ENCODE peak calls at places on chromosome 22, in six cellular contexts. One of them, this sample, is unnamed. For H3K4me1, the result is how much of the 10 kb centered on the place peaks cover.

GRCh38 chr22:37299969-37300509 is 17.7 kb downstream of the CYTH4 start:
- DNase-seq in thoracic aorta: no peak
- DNase-seq in kidney: no peak
- DNase-seq in heart right ventricle: no peak
- DNase-seq in astrocyte: no peak
- DNase-seq in lung: no peak
- DNase-seq in this sample: no peak

GRCh38 chr22:36419177-36419911 is 31.6 kb upstream of the MYH9 start:
- DNase-seq in lung: peak
- DNase-seq in astrocyte: no peak
- DNase-seq in thoracic aorta: no peak
- DNase-seq in kidney: peak
- DNase-seq in heart right ventricle: peak
- DNase-seq in this sample: no peak

GRCh38 chr22:38074181-38075104 is 9.5 kb downstream of the SLC16A8 start:
- DNase-seq in astrocyte: no peak
- DNase-seq in kidney: peak
- DNase-seq in thoracic aorta: no peak
- DNase-seq in lung: no peak
- DNase-seq in heart right ventricle: no peak
- DNase-seq in this sample: no peak

GRCh38 chr22:46472722-46473016 is 64.8 kb downstream of the CELSR1 start:
- DNase-seq in heart right ventricle: no peak
- DNase-seq in lung: no peak
- DNase-seq in kidney: no peak
- DNase-seq in astrocyte: no peak
- DNase-seq in thoracic aorta: no peak
- DNase-seq in this sample: no peak

GRCh38 chr22:21952586-21953571 is at the start of gene PPM1F:
- DNase-seq in lung: peak
- DNase-seq in thoracic aorta: no peak
- DNase-seq in kidney: peak
- DNase-seq in heart right ventricle: peak
- DNase-seq in astrocyte: peak
- DNase-seq in this sample: peak

GRCh38 chr22:30609260-30610185 is 2.5 kb downstream of the TCN2 start:
- DNase-seq in lung: peak
- DNase-seq in heart right ventricle: peak
- DNase-seq in thoracic aorta: no peak
- DNase-seq in kidney: no peak
- DNase-seq in astrocyte: peak
- DNase-seq in this sample: peak

GRCh38 chr22:37507731-37508130 is 11.5 kb downstream of the CARD10 start:
- DNase-seq in heart right ventricle: no peak
- DNase-seq in thoracic aorta: no peak
- DNase-seq in lung: no peak
- DNase-seq in kidney: no peak
- DNase-seq in astrocyte: no peak
- DNase-seq in this sample: no peak

GRCh38 chr22:31286360-31287255 is 5.7 kb downstream of the PIK3IP1 start:
- DNase-seq in heart right ventricle: no peak
- DNase-seq in thoracic aorta: no peak
- DNase-seq in kidney: no peak
- DNase-seq in astrocyte: no peak
- DNase-seq in lung: no peak
- DNase-seq in this sample: no peak

GRCh38 chr22:37187891-37188761 is at the start of gene C1QTNF6:
- DNase-seq in astrocyte: no peak
- DNase-seq in kidney: peak
- DNase-seq in thoracic aorta: no peak
- DNase-seq in lung: no peak
- DNase-seq in heart right ventricle: no peak
- DNase-seq in this sample: no peak

GRCh38 chr22:29065468-29066190 is 4.0 kb upstream of the C22orf31 start:
- DNase-seq in heart right ventricle: no peak
- DNase-seq in astrocyte: no peak
- DNase-seq in thoracic aorta: no peak
- DNase-seq in kidney: no peak
- DNase-seq in lung: no peak
- DNase-seq in this sample: no peak

GRCh38 chr22:36324414-36324813 is 63.4 kb downstream of the MYH9 start:
- DNase-seq in thoracic aorta: no peak
- DNase-seq in lung: no peak
- DNase-seq in kidney: peak
- DNase-seq in astrocyte: no peak
- DNase-seq in heart right ventricle: no peak
- DNase-seq in this sample: no peak

GRCh38 chr22:31585161-31585859 is 76.7 kb downstream of the PISD start:
- DNase-seq in kidney: no peak
- DNase-seq in thoracic aorta: no peak
- DNase-seq in astrocyte: peak
- DNase-seq in heart right ventricle: no peak
- DNase-seq in lung: no peak
- DNase-seq in this sample: no peak

GRCh38 chr22:24112188-24112587 is 69.1 kb upstream of the SUSD2 start:
- DNase-seq in heart right ventricle: no peak
- DNase-seq in thoracic aorta: no peak
- DNase-seq in lung: no peak
- DNase-seq in astrocyte: peak
- DNase-seq in kidney: no peak
- DNase-seq in this sample: no peak

GRCh38 chr22:24118689-24119384 is 62.5 kb upstream of the SUSD2 start:
- DNase-seq in thoracic aorta: peak
- DNase-seq in lung: no peak
- DNase-seq in kidney: no peak
- DNase-seq in heart right ventricle: peak
- DNase-seq in astrocyte: no peak
- DNase-seq in this sample: no peak

GRCh38 chr22:24117942-24118341 is 63.3 kb upstream of the SUSD2 start:
- DNase-seq in thoracic aorta: no peak
- DNase-seq in heart right ventricle: no peak
- DNase-seq in kidney: no peak
- DNase-seq in astrocyte: no peak
- DNase-seq in lung: no peak
- DNase-seq in this sample: no peak

GRCh38 chr22:24119476-24119875 is 61.8 kb upstream of the SUSD2 start:
- DNase-seq in lung: no peak
- DNase-seq in thoracic aorta: no peak
- DNase-seq in heart right ventricle: no peak
- DNase-seq in kidney: no peak
- DNase-seq in astrocyte: no peak
- DNase-seq in this sample: no peak

DNA sequence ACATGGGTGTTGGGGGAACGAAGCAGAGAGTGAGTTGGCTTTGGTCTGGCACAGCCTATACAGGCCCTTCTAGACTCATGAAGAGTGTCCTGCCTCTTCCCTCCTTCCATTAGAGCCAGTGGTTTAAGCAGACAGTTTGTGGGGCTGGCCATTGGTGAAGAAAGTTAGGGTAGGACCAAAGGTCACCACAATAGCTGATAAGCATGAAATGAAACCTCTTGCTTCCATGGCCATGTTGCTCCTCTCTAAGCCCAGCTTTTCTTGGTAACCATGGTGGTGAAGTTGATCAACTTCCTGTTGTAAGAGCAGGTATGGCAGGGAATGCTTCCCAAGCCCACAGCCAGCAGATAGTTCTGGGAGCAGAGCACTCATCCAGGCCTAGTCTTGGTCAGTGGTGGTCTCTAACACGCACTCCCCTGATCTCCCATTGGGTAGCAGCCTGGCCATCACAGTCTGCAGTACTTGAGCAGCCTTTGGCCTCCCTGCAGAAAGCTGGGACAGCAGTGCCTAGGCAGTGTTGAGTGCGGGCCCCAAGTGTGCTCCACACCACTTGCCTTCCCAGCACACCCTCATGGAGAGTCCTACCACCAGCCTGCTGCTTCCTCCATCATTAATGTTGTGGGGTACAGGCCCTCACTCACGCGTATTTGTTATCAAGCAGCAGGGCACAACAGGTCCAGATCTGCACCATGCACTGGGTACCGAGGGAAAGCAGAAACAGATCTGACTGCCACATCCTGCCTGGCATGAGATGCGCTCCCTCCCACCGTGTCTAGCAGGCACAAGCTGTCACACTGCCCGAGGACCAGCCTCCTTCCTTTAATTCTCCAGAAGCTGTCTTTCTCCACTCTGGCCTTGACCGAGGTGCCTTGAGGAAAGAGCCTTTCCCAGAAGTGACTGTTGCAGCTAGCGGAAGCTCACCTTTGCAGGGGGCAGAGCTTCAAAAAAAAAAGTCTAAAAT is 65.8 kb upstream of the SUSD2 start:
- DNase-seq in thoracic aorta: no peak
- DNase-seq in heart right ventricle: no peak
- DNase-seq in lung: no peak
- DNase-seq in astrocyte: no peak
- DNase-seq in kidney: no peak
- DNase-seq in this sample: no peak
- H3K4me1 ChIP-seq in thoracic aorta: under half
- H3K4me1 ChIP-seq in heart right ventricle: under half
- H3K4me1 ChIP-seq in lung: under half
- H3K4me1 ChIP-seq in astrocyte: under half
- H3K4me1 ChIP-seq in kidney: under half
- H3K4me1 ChIP-seq in this sample: under half

DNA sequence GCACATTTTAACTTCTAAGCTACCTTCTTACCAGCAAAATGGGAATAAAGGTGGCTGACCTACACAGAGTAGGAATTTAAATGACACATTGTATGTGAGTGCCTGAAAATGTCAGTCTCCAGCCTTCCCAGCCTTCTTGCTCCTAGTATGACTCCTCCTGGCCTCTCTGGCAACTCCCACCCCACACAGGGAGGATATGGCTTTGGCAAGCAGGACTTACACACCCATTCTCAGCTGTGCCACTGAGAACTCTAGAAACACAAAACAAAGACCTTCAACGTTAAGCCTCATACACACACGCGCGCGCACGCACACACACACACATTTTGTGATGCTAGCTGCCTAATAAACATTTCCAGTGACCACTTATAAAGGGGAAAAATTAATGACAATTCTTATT is 65.8 kb downstream of the PACSIN2 start:
- DNase-seq in kidney: no peak
- DNase-seq in lung: no peak
- DNase-seq in heart right ventricle: peak
- DNase-seq in thoracic aorta: no peak
- DNase-seq in astrocyte: peak
- DNase-seq in this sample: no peak
- H3K4me1 ChIP-seq in kidney: under half
- H3K4me1 ChIP-seq in lung: under half
- H3K4me1 ChIP-seq in heart right ventricle: half or more
- H3K4me1 ChIP-seq in thoracic aorta: half or more
- H3K4me1 ChIP-seq in astrocyte: under half
- H3K4me1 ChIP-seq in this sample: half or more

GRCh38 chr22:42601879-42602465 is 12.7 kb downstream of the POLDIP3 start:
- DNase-seq in thoracic aorta: no peak
- DNase-seq in heart right ventricle: no peak
- DNase-seq in astrocyte: no peak
- DNase-seq in kidney: no peak
- DNase-seq in lung: no peak
- DNase-seq in this sample: no peak
- H3K4me1 ChIP-seq in thoracic aorta: under half
- H3K4me1 ChIP-seq in heart right ventricle: under half
- H3K4me1 ChIP-seq in astrocyte: under half
- H3K4me1 ChIP-seq in kidney: under half
- H3K4me1 ChIP-seq in lung: under half
- H3K4me1 ChIP-seq in this sample: under half

GRCh38 chr22:17924076-17924475 is 100.3 kb downstream of the MICAL3 start:
- DNase-seq in kidney: no peak
- DNase-seq in heart right ventricle: no peak
- DNase-seq in astrocyte: no peak
- DNase-seq in thoracic aorta: no peak
- DNase-seq in lung: no peak
- DNase-seq in this sample: no peak
- H3K4me1 ChIP-seq in kidney: half or more
- H3K4me1 ChIP-seq in heart right ventricle: half or more
- H3K4me1 ChIP-seq in astrocyte: under half
- H3K4me1 ChIP-seq in thoracic aorta: under half
- H3K4me1 ChIP-seq in lung: under half
- H3K4me1 ChIP-seq in this sample: half or more

GRCh38 chr22:23193882-23194281 is 13.6 kb downstream of the BCR start:
- DNase-seq in lung: no peak
- DNase-seq in astrocyte: peak
- DNase-seq in thoracic aorta: no peak
- DNase-seq in heart right ventricle: no peak
- DNase-seq in kidney: peak
- DNase-seq in this sample: no peak
- H3K4me1 ChIP-seq in lung: under half
- H3K4me1 ChIP-seq in astrocyte: under half
- H3K4me1 ChIP-seq in thoracic aorta: under half
- H3K4me1 ChIP-seq in heart right ventricle: under half
- H3K4me1 ChIP-seq in kidney: under half
- H3K4me1 ChIP-seq in this sample: under half

DNA sequence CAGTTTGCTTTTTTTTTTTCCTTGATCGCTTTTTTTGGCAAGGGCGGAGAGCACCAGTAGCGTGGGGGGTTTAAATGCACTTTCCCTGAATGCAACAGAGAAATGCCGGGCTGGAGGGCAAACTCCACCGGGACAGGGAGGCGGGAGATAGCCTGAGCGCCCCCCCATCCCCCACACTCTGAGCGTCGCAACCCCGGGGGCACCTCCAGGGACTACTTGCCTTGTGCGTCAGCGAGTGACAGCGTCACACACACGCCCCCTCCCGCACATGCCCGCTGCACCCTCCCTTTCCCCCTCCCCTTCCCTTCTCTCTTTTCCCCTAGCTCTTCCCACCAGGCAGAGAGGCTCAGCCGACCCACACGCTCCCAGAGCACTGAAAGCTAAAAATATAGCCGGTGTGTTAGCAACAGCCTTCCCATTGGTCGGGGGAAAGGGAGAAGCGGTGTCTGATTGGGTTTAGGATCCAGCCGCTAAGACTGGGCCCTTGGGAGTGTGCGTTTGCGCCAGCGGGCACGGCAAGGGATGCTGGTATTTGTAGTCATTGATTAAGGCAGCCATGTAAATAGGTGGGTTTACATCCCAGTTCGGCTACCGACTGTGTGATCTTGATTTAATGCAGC is 1.7 kb upstream of the TOB2 start:
- DNase-seq in thoracic aorta: peak
- DNase-seq in lung: peak
- DNase-seq in heart right ventricle: peak
- DNase-seq in astrocyte: peak
- DNase-seq in kidney: peak
- DNase-seq in this sample: peak
- H3K4me1 ChIP-seq in thoracic aorta: under half
- H3K4me1 ChIP-seq in lung: under half
- H3K4me1 ChIP-seq in heart right ventricle: under half
- H3K4me1 ChIP-seq in astrocyte: under half
- H3K4me1 ChIP-seq in kidney: under half
- H3K4me1 ChIP-seq in this sample: under half